ENCODE peak calls at places on chromosomes 12 and 14, in eight cellular contexts. S, Y, H, F, O, W, Z and G are unnamed samples.

GRCh38 chr12:95203477-95203843 is 13.8 kb downstream of the FGD6 start:
- DNase-seq in S (no peak), Y (no peak), H (no peak), F (no peak), O (no peak), W (no peak), Z (peak; percentile 37), G (no peak)

GRCh38 chr12:1934831-1935230 is 16.4 kb upstream of the CACNA2D4 start:
- DNase-seq in S (no peak), Y (no peak), H (no peak), F (no peak), O (no peak), W (no peak), Z (no peak), G (no peak)

GRCh38 chr12:57521475-57522018 is 1.1 kb upstream of the MBD6 start:
- DNase-seq in S (peak; percentile 54), Y (no peak), H (peak; percentile 58), F (no peak), O (no peak), W (no peak), Z (peak; percentile 78), G (peak; percentile 42)

GRCh38 chr12:50103767-50104321 is at the start of gene GPD1:
- DNase-seq in S (peak; percentile 69), Y (no peak), H (peak; percentile 50), F (no peak), O (no peak), W (no peak), Z (peak; percentile 70), G (peak; percentile 81)

GRCh38 chr14:67883717-67884116 is 64.1 kb downstream of the RAD51B start:
- DNase-seq in S (no peak), Y (peak; percentile 18), H (peak; percentile 29), F (peak; percentile 15), O (no peak), W (no peak), Z (peak; percentile 19), G (peak; percentile 54)

GRCh38 chr14:95901014-95901413 is 24.4 kb downstream of the TUNAR start:
- DNase-seq in S (no peak), Y (no peak), H (no peak), F (no peak), O (no peak), W (no peak), Z (peak; percentile 5), G (no peak)

GRCh38 chr14:85195872-85196477 is 334.0 kb upstream of the FLRT2 start:
- DNase-seq in S (no peak), Y (peak; percentile 16), H (no peak), F (peak; percentile 6), O (no peak), W (no peak), Z (peak; percentile 43), G (peak; percentile 8)

GRCh38 chr14:49640540-49641417 is 5.7 kb upstream of the DNAAF2 start:
- DNase-seq in S (no peak), Y (no peak), H (peak; percentile 50), F (no peak), O (no peak), W (no peak), Z (no peak), G (no peak)

GRCh38 chr12:48340891-48341290 is 9.8 kb downstream of the ZNF641 start:
- DNase-seq in S (no peak), Y (no peak), H (no peak), F (no peak), O (no peak), W (no peak), Z (no peak), G (no peak)

GRCh38 chr12:96529912-96530311 is 40.5 kb downstream of the CFAP54 start:
- DNase-seq in S (no peak), Y (no peak), H (no peak), F (no peak), O (no peak), W (no peak), Z (no peak), G (no peak)

GRCh38 chr12:123083661-123084571 is 67.0 kb downstream of the PITPNM2 start:
- DNase-seq in S (no peak), Y (no peak), H (no peak), F (peak; percentile 58), O (no peak), W (no peak), Z (no peak), G (no peak)

GRCh38 chr12:104372048-104372720 is 68.6 kb downstream of the EID3 start:
- DNase-seq in S (no peak), Y (no peak), H (no peak), F (no peak), O (no peak), W (no peak), Z (no peak), G (no peak)

GRCh38 chr12:56529656-56530055 is 8.0 kb downstream of the RBMS2 start:
- DNase-seq in S (no peak), Y (no peak), H (peak; percentile 38), F (no peak), O (no peak), W (no peak), Z (peak; percentile 30), G (no peak)

GRCh38 chr12:51528852-51529545 is 62.0 kb upstream of the SCN8A start:
- DNase-seq in S (no peak), Y (no peak), H (peak; percentile 24), F (no peak), O (no peak), W (no peak), Z (no peak), G (no peak)

GRCh38 chr12:52650520-52651081 is 1.4 kb downstream of the KRT2 start:
- DNase-seq in S (no peak), Y (no peak), H (no peak), F (no peak), O (no peak), W (no peak), Z (peak; percentile 8), G (peak; percentile 41)

GRCh38 chr12:64611430-64612286 is 1.4 kb downstream of the RASSF3 start:
- DNase-seq in S (peak; percentile 52), Y (no peak), H (peak; percentile 19), F (peak; percentile 37), O (no peak), W (no peak), Z (peak; percentile 73), G (peak; percentile 53)

GRCh38 chr12:4272014-4272975 is 1.3 kb upstream of the CCND2 start:
- DNase-seq in S (peak; percentile 81), Y (no peak), H (peak; percentile 59), F (peak; percentile 21), O (no peak), W (peak; percentile 64), Z (peak; percentile 84), G (peak; percentile 90)

GRCh38 chr14:103808403-103809001 is 38.9 kb downstream of the PPP1R13B start:
- DNase-seq in S (peak; percentile 81), Y (peak; percentile 55), H (peak; percentile 55), F (peak; percentile 74), O (peak; percentile 55), W (peak; percentile 15), Z (peak; percentile 83), G (peak; percentile 67)

GRCh38 chr14:91899213-91899612 is 31.9 kb upstream of the TC2N start:
- DNase-seq in S (no peak), Y (no peak), H (no peak), F (peak; percentile 28), O (no peak), W (no peak), Z (no peak), G (no peak)

GRCh38 chr12:11765421-11765816 is 115.9 kb downstream of the ETV6 start:
- DNase-seq in S (no peak), Y (no peak), H (peak; percentile 73), F (no peak), O (no peak), W (no peak), Z (peak; percentile 17), G (no peak)

GRCh38 chr12:80400591-80400991 is 43.4 kb upstream of the PTPRQ start:
- DNase-seq in S (peak; percentile 15), Y (no peak), H (no peak), F (no peak), O (no peak), W (no peak), Z (peak; percentile 39), G (no peak)

GRCh38 chr12:115209230-115209629 is 525.3 kb upstream of the TBX3 start:
- DNase-seq in S (no peak), Y (no peak), H (peak; percentile 44), F (no peak), O (no peak), W (no peak), Z (no peak), G (no peak)

GRCh38 chr12:124319368-124320050 is 24.6 kb downstream of the RFLNA start:
- DNase-seq in S (no peak), Y (no peak), H (no peak), F (no peak), O (no peak), W (no peak), Z (no peak), G (no peak)

GRCh38 chr14:48490756-48491155 is 815.4 kb upstream of the MDGA2 start:
- DNase-seq in S (no peak), Y (no peak), H (no peak), F (no peak), O (no peak), W (no peak), Z (no peak), G (no peak)

GRCh38 chr14:105974902-105975301 is 448.5 kb downstream of the TMEM121 start:
- DNase-seq in S (no peak), Y (no peak), H (no peak), F (no peak), O (no peak), W (peak; percentile 37), Z (no peak), G (peak; percentile 19)